ENCODE peak calls at places on chromosome 4, in eight cellular contexts. One of them, this sample, is unnamed.

GRCh38 chr4:52912608-52913007 is 50.5 kb downstream of the RASL11B start:
- DNase-seq in fibroblast of lung: peak
- DNase-seq in Caco-2: no peak
- DNase-seq in fibroblast of mammary gland: peak
- DNase-seq in astrocyte: peak
- DNase-seq in suprapubic skin: no peak
- DNase-seq in left lung: no peak
- DNase-seq in foreskin fibroblast: peak
- DNase-seq in this sample: no peak

GRCh38 chr4:1399508-1400190 is 6.6 kb downstream of the NKX1-1 start:
- DNase-seq in fibroblast of lung: no peak
- DNase-seq in left lung: peak
- DNase-seq in fibroblast of mammary gland: no peak
- DNase-seq in foreskin fibroblast: no peak
- DNase-seq in astrocyte: no peak
- DNase-seq in Caco-2: no peak
- DNase-seq in suprapubic skin: no peak
- DNase-seq in this sample: peak

GRCh38 chr4:48813984-48814383 is 16.9 kb upstream of the OCIAD1 start:
- DNase-seq in suprapubic skin: no peak
- DNase-seq in left lung: no peak
- DNase-seq in astrocyte: no peak
- DNase-seq in fibroblast of lung: no peak
- DNase-seq in Caco-2: no peak
- DNase-seq in foreskin fibroblast: no peak
- DNase-seq in fibroblast of mammary gland: no peak
- DNase-seq in this sample: no peak

GRCh38 chr4:159719531-159719930 is 616.7 kb downstream of the RAPGEF2 start:
- DNase-seq in foreskin fibroblast: no peak
- DNase-seq in Caco-2: no peak
- DNase-seq in fibroblast of lung: peak
- DNase-seq in suprapubic skin: no peak
- DNase-seq in fibroblast of mammary gland: no peak
- DNase-seq in left lung: no peak
- DNase-seq in astrocyte: peak
- DNase-seq in this sample: no peak

GRCh38 chr4:40325406-40326019 is 9.6 kb upstream of the CHRNA9 start:
- DNase-seq in astrocyte: peak
- DNase-seq in foreskin fibroblast: peak
- DNase-seq in left lung: no peak
- DNase-seq in fibroblast of mammary gland: peak
- DNase-seq in suprapubic skin: no peak
- DNase-seq in Caco-2: peak
- DNase-seq in fibroblast of lung: peak
- DNase-seq in this sample: peak

GRCh38 chr4:150297861-150298474 is 219.7 kb downstream of the DCLK2 start:
- DNase-seq in suprapubic skin: no peak
- DNase-seq in fibroblast of mammary gland: peak
- DNase-seq in left lung: no peak
- DNase-seq in Caco-2: no peak
- DNase-seq in astrocyte: peak
- DNase-seq in fibroblast of lung: peak
- DNase-seq in foreskin fibroblast: peak
- DNase-seq in this sample: peak

GRCh38 chr4:144687466-144687865 is 41.5 kb downstream of the HHIP start:
- DNase-seq in left lung: no peak
- DNase-seq in foreskin fibroblast: peak
- DNase-seq in astrocyte: no peak
- DNase-seq in suprapubic skin: no peak
- DNase-seq in Caco-2: no peak
- DNase-seq in fibroblast of lung: no peak
- DNase-seq in fibroblast of mammary gland: peak
- DNase-seq in this sample: no peak

GRCh38 chr4:10079951-10080873 is 36.4 kb downstream of the WDR1 start:
- DNase-seq in suprapubic skin: peak
- DNase-seq in fibroblast of lung: no peak
- DNase-seq in left lung: peak
- DNase-seq in foreskin fibroblast: no peak
- DNase-seq in Caco-2: peak
- DNase-seq in astrocyte: no peak
- DNase-seq in fibroblast of mammary gland: no peak
- DNase-seq in this sample: peak

GRCh38 chr4:4502694-4503311 is 39.0 kb downstream of the STX18 start:
- DNase-seq in foreskin fibroblast: no peak
- DNase-seq in Caco-2: no peak
- DNase-seq in suprapubic skin: no peak
- DNase-seq in fibroblast of lung: peak
- DNase-seq in fibroblast of mammary gland: no peak
- DNase-seq in left lung: no peak
- DNase-seq in astrocyte: peak
- DNase-seq in this sample: no peak

GRCh38 chr4:23857353-23857752 is 32.5 kb downstream of the PPARGC1A start:
- DNase-seq in fibroblast of mammary gland: peak
- DNase-seq in suprapubic skin: no peak
- DNase-seq in fibroblast of lung: peak
- DNase-seq in astrocyte: no peak
- DNase-seq in left lung: no peak
- DNase-seq in Caco-2: no peak
- DNase-seq in foreskin fibroblast: no peak
- DNase-seq in this sample: no peak

GRCh38 chr4:126081336-126081735 is 766.6 kb downstream of the FAT4 start:
- DNase-seq in suprapubic skin: no peak
- DNase-seq in Caco-2: no peak
- DNase-seq in fibroblast of mammary gland: no peak
- DNase-seq in left lung: no peak
- DNase-seq in astrocyte: no peak
- DNase-seq in fibroblast of lung: no peak
- DNase-seq in foreskin fibroblast: peak
- DNase-seq in this sample: peak

GRCh38 chr4:32775049-32775448 is 2054.9 kb downstream of the PCDH7 start:
- DNase-seq in left lung: no peak
- DNase-seq in Caco-2: peak
- DNase-seq in fibroblast of mammary gland: peak
- DNase-seq in suprapubic skin: no peak
- DNase-seq in astrocyte: no peak
- DNase-seq in foreskin fibroblast: no peak
- DNase-seq in fibroblast of lung: peak
- DNase-seq in this sample: peak

GRCh38 chr4:168537556-168537955 is 40.7 kb downstream of the PALLD start:
- DNase-seq in foreskin fibroblast: no peak
- DNase-seq in fibroblast of mammary gland: peak
- DNase-seq in Caco-2: no peak
- DNase-seq in fibroblast of lung: peak
- DNase-seq in astrocyte: peak
- DNase-seq in suprapubic skin: no peak
- DNase-seq in left lung: no peak
- DNase-seq in this sample: no peak

GRCh38 chr4:168540086-168540864 is 43.4 kb downstream of the PALLD start:
- DNase-seq in suprapubic skin: no peak
- DNase-seq in left lung: no peak
- DNase-seq in Caco-2: no peak
- DNase-seq in fibroblast of lung: peak
- DNase-seq in fibroblast of mammary gland: peak
- DNase-seq in foreskin fibroblast: no peak
- DNase-seq in astrocyte: peak
- DNase-seq in this sample: no peak

GRCh38 chr4:168537086-168537485 is 40.2 kb downstream of the PALLD start:
- DNase-seq in fibroblast of lung: no peak
- DNase-seq in astrocyte: no peak
- DNase-seq in suprapubic skin: no peak
- DNase-seq in Caco-2: no peak
- DNase-seq in fibroblast of mammary gland: no peak
- DNase-seq in foreskin fibroblast: no peak
- DNase-seq in left lung: no peak
- DNase-seq in this sample: no peak

GRCh38 chr4:168541608-168541953 is 44.7 kb downstream of the PALLD start:
- DNase-seq in left lung: no peak
- DNase-seq in Caco-2: no peak
- DNase-seq in fibroblast of mammary gland: peak
- DNase-seq in foreskin fibroblast: peak
- DNase-seq in suprapubic skin: no peak
- DNase-seq in fibroblast of lung: peak
- DNase-seq in astrocyte: peak
- DNase-seq in this sample: no peak

GRCh38 chr4:168540865-168541607 is 44.2 kb downstream of the PALLD start:
- DNase-seq in astrocyte: peak
- DNase-seq in foreskin fibroblast: no peak
- DNase-seq in suprapubic skin: no peak
- DNase-seq in Caco-2: no peak
- DNase-seq in left lung: no peak
- DNase-seq in fibroblast of mammary gland: peak
- DNase-seq in fibroblast of lung: peak
- DNase-seq in this sample: no peak
- H3K4me3 ChIP-seq in astrocyte: peak
- H3K4me3 ChIP-seq in foreskin fibroblast: no peak
- H3K4me3 ChIP-seq in suprapubic skin: no peak
- H3K4me3 ChIP-seq in Caco-2: no peak
- H3K4me3 ChIP-seq in left lung: no peak
- H3K4me3 ChIP-seq in fibroblast of mammary gland: no peak
- H3K4me3 ChIP-seq in fibroblast of lung: no peak
- H3K4me3 ChIP-seq in this sample: no peak

GRCh38 chr4:169272265-169272886 is 1.6 kb upstream of the SH3RF1 start:
- DNase-seq in left lung: no peak
- DNase-seq in foreskin fibroblast: peak
- DNase-seq in fibroblast of mammary gland: peak
- DNase-seq in fibroblast of lung: peak
- DNase-seq in Caco-2: no peak
- DNase-seq in astrocyte: peak
- DNase-seq in suprapubic skin: no peak
- DNase-seq in this sample: no peak

GRCh38 chr4:169270156-169270809 is 473 bp downstream of the SH3RF1 start:
- DNase-seq in fibroblast of mammary gland: no peak
- DNase-seq in foreskin fibroblast: no peak
- DNase-seq in left lung: peak
- DNase-seq in astrocyte: peak
- DNase-seq in fibroblast of lung: peak
- DNase-seq in Caco-2: peak
- DNase-seq in suprapubic skin: no peak
- DNase-seq in this sample: peak

GRCh38 chr4:169271692-169272007 is 894 bp upstream of the SH3RF1 start:
- DNase-seq in suprapubic skin: no peak
- DNase-seq in astrocyte: no peak
- DNase-seq in left lung: no peak
- DNase-seq in foreskin fibroblast: no peak
- DNase-seq in fibroblast of lung: no peak
- DNase-seq in fibroblast of mammary gland: no peak
- DNase-seq in Caco-2: no peak
- DNase-seq in this sample: no peak

GRCh38 chr4:169268951-169269781 is 1.6 kb downstream of the SH3RF1 start:
- DNase-seq in suprapubic skin: no peak
- DNase-seq in foreskin fibroblast: peak
- DNase-seq in astrocyte: peak
- DNase-seq in fibroblast of mammary gland: peak
- DNase-seq in left lung: no peak
- DNase-seq in Caco-2: peak
- DNase-seq in fibroblast of lung: peak
- DNase-seq in this sample: peak

GRCh38 chr4:169270810-169271691 is at the start of gene SH3RF1:
- DNase-seq in astrocyte: peak
- DNase-seq in fibroblast of mammary gland: peak
- DNase-seq in fibroblast of lung: peak
- DNase-seq in suprapubic skin: peak
- DNase-seq in foreskin fibroblast: peak
- DNase-seq in left lung: peak
- DNase-seq in Caco-2: peak
- DNase-seq in this sample: peak
- TF ChIP-seq CTCF in astrocyte: peak
- TF ChIP-seq CTCF in fibroblast of mammary gland: no peak
- TF ChIP-seq CTCF in fibroblast of lung: no peak
- TF ChIP-seq CTCF in suprapubic skin: peak
- TF ChIP-seq CTCF in foreskin fibroblast: no peak
- TF ChIP-seq CTCF in left lung: peak
- TF ChIP-seq CTCF in Caco-2: peak
- TF ChIP-seq CTCF in this sample: no peak

GRCh38 chr4:99573735-99574368 is 772 bp upstream of the MTTP start:
- DNase-seq in Caco-2: no peak
- DNase-seq in astrocyte: no peak
- DNase-seq in left lung: no peak
- DNase-seq in suprapubic skin: no peak
- DNase-seq in fibroblast of lung: no peak
- DNase-seq in foreskin fibroblast: no peak
- DNase-seq in fibroblast of mammary gland: no peak
- DNase-seq in this sample: no peak

GRCh38 chr4:99578679-99579078 is 4.1 kb downstream of the MTTP start:
- DNase-seq in suprapubic skin: no peak
- DNase-seq in Caco-2: no peak
- DNase-seq in left lung: no peak
- DNase-seq in fibroblast of mammary gland: no peak
- DNase-seq in foreskin fibroblast: no peak
- DNase-seq in astrocyte: no peak
- DNase-seq in fibroblast of lung: no peak
- DNase-seq in this sample: no peak

GRCh38 chr4:99574530-99575314 is at the start of gene MTTP:
- DNase-seq in fibroblast of lung: no peak
- DNase-seq in Caco-2: no peak
- DNase-seq in suprapubic skin: no peak
- DNase-seq in fibroblast of mammary gland: no peak
- DNase-seq in foreskin fibroblast: no peak
- DNase-seq in astrocyte: no peak
- DNase-seq in left lung: no peak
- DNase-seq in this sample: no peak

DNA sequence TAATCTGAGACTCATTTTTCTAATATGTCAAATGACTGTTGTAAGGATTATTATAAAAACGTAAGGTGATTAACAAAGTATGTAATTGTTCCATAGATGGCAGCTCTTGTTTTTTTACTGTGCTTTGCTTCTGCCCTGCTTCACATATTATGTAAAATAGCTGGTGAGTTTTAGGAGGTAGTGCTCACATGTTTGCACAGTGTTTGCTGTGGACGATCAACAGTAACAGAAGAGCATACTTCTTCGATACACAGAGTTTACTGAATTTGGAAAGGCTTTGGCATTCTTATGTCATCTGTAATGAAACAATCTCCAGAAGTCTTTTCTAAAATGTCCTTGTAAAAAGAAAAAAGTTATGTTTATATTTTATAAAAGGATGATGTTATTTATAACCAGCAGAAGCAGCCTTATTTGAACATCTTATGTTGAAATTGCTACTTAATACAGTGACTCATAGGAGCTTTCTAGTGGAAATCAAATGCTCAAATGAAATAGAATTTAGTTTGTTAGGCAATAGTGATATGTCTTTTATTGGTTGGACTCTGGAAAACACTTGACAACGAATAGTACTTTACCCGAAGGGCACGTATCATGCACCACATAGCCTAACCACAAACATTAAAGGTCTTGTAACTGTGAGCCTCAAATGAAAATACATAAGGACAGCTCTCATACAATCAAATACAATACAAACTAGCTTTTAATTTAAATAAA is 1.9 kb upstream of the MTTP start:
- DNase-seq in suprapubic skin: no peak
- DNase-seq in left lung: no peak
- DNase-seq in astrocyte: no peak
- DNase-seq in Caco-2: no peak
- DNase-seq in fibroblast of lung: no peak
- DNase-seq in foreskin fibroblast: no peak
- DNase-seq in fibroblast of mammary gland: peak
- DNase-seq in this sample: no peak
- H3K4me3 ChIP-seq in suprapubic skin: no peak
- H3K4me3 ChIP-seq in left lung: no peak
- H3K4me3 ChIP-seq in astrocyte: no peak
- H3K4me3 ChIP-seq in Caco-2: no peak
- H3K4me3 ChIP-seq in fibroblast of lung: no peak
- H3K4me3 ChIP-seq in foreskin fibroblast: no peak
- H3K4me3 ChIP-seq in fibroblast of mammary gland: no peak
- H3K4me3 ChIP-seq in this sample: no peak

GRCh38 chr4:154314248-154314647 is 177.4 kb downstream of the DCHS2 start:
- DNase-seq in fibroblast of lung: peak
- DNase-seq in Caco-2: no peak
- DNase-seq in foreskin fibroblast: peak
- DNase-seq in fibroblast of mammary gland: peak
- DNase-seq in astrocyte: peak
- DNase-seq in suprapubic skin: no peak
- DNase-seq in left lung: no peak
- DNase-seq in this sample: no peak
- TF ChIP-seq CTCF in fibroblast of lung: peak
- TF ChIP-seq CTCF in Caco-2: no peak
- TF ChIP-seq CTCF in foreskin fibroblast: peak
- TF ChIP-seq CTCF in fibroblast of mammary gland: peak
- TF ChIP-seq CTCF in astrocyte: peak
- TF ChIP-seq CTCF in suprapubic skin: no peak
- TF ChIP-seq CTCF in left lung: peak
- TF ChIP-seq CTCF in this sample: peak

This sample was measured in BE2C.